ENCODE peak calls at places on chromosomes 6 and 20, in six cellular contexts. Y is heart right ventricle, V is H1, G is right lobe of liver, C is psoas muscle, K is colonic mucosa. L is an unnamed sample.
A peak's percentile ranks its signal among the peaks of the same experiment; 100 is the strongest.

GRCh38 chr20:59561614-59562277 is 42.6 kb upstream of the PHACTR3 start:
- DNase-seq in Y (no peak), G (no peak), K (no peak), V (no peak), C (no peak), L (no peak)

GRCh38 chr6:123323419-123324329 is 313.1 kb downstream of the TRDN start:
- DNase-seq in G (peak; percentile 52), C (no peak), Y (no peak), V (no peak), K (no peak), L (no peak)

GRCh38 chr6:168773788-168774187 is 332.8 kb downstream of the SMOC2 start:
- DNase-seq in C (no peak), G (no peak), V (no peak), K (no peak), Y (no peak), L (no peak)

GRCh38 chr6:79713701-79714322 is 82.7 kb downstream of the SH3BGRL2 start:
- DNase-seq in Y (peak; percentile 52), K (peak; percentile 65), C (no peak), G (peak; percentile 56), V (no peak), L (peak; percentile 52)

GRCh38 chr20:63895886-63896135 is 885 bp downstream of the DNAJC5 start:
- DNase-seq in G (no peak), V (no peak), K (no peak), C (no peak), Y (no peak), L (no peak)

GRCh38 chr6:169961772-169962561 is 210.5 kb downstream of the ERMARD start:
- DNase-seq in G (peak; percentile 46), K (peak; percentile 17), Y (peak; percentile 40), V (no peak), C (no peak), L (peak; percentile 2)

GRCh38 chr20:38604873-38605303 is 3.3 kb downstream of the ARHGAP40 start:
- DNase-seq in Y (no peak), C (no peak), V (no peak), G (no peak), K (no peak), L (no peak)

GRCh38 chr20:33796907-33797544 is 14.1 kb upstream of the CHMP4B start:
- DNase-seq in C (no peak), K (no peak), Y (no peak), G (no peak), V (no peak), L (no peak)

GRCh38 chr6:117232191-117232590 is 33.2 kb upstream of the VGLL2 start:
- DNase-seq in G (no peak), K (no peak), Y (no peak), V (no peak), C (no peak), L (no peak)

GRCh38 chr6:137874204-137875001 is 7.3 kb downstream of the TNFAIP3 start:
- DNase-seq in Y (no peak), V (no peak), G (no peak), C (no peak), K (peak; percentile 49), L (no peak)

GRCh38 chr20:9518776-9519175 is 4.4 kb downstream of the LAMP5 start:
- DNase-seq in G (no peak), C (no peak), V (no peak), K (no peak), Y (no peak), L (no peak)

GRCh38 chr6:25477006-25477590 is 174.9 kb upstream of the SCGN start:
- DNase-seq in Y (no peak), V (no peak), K (no peak), G (no peak), C (no peak), L (no peak)

GRCh38 chr6:32970413-32971244 is 2.2 kb downstream of the BRD2 start:
- DNase-seq in V (no peak), K (peak; percentile 92), Y (peak; percentile 93), C (peak; percentile 96), G (peak; percentile 95), L (peak; percentile 89)

DNA sequence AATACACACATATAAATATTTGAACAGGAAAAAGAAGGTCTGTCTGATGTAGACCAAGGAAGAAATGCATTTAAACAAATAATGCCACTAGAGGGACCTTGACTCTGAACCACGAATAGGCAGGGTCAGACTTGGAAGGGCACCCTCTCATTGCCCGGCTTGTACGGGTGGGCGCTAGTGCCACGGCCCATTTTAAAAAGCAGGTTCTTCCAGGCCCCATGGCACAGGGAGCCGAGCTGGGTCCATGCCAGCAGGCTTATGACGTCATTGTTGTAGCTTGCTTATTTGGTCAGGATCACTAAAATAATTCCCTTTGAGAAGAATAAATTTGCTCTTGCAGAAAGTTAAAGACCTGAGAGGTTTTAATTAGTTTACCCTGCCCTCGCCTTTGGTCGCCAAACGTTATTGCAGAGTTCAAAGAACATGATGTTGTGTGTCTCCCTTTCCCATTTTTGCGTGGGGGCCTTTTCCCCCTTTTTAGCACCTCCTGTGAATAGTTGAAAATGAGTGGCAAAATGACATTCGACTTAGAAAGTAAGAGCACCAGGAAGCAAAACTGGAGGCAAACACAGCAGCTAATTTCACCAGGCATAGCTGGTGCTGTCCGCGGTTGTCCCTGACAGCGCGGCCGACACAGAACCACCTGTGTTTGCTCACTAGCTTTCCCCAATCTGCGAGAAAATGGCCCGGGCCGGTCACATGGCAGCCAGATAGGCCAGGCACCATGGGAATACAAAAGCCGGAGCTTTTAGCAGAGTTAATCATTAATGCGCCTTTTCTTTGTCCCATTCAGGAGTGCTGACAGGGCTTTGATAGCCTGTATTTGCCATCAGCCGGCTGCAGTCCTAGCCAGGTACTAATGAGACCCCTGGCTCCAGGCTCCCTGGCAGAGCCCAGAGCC is 93.8 kb downstream of the FOXA2 start:
- DNase-seq in K (peak; percentile 92), G (peak; percentile 96), C (no peak), Y (no peak), V (no peak), L (peak; percentile 96)
- TF ChIP-seq CTCF in K (no peak), G (peak; percentile 37), C (no peak), Y (no peak), V (peak; percentile 24), L (no peak)

GRCh38 chr6:159105716-159106115 is 60.9 kb upstream of the TAGAP start:
- DNase-seq in G (no peak), V (no peak), Y (no peak), K (no peak), C (no peak), L (no peak)
- H3K27ac ChIP-seq in G (no peak overlapping the region), V (no peak overlapping the region), Y (no peak overlapping the region), K (no peak overlapping the region), C (no peak overlapping the region), L (no peak overlapping the region)

GRCh38 chr6:63245908-63246307 is 34.6 kb downstream of the FKBP1C start:
- DNase-seq in Y (no peak), K (no peak), G (no peak), V (no peak), C (no peak), L (no peak)
- TF ChIP-seq CTCF in Y (no peak), K (no peak), G (no peak), V (peak; percentile 46), C (no peak), L (no peak)

DNA sequence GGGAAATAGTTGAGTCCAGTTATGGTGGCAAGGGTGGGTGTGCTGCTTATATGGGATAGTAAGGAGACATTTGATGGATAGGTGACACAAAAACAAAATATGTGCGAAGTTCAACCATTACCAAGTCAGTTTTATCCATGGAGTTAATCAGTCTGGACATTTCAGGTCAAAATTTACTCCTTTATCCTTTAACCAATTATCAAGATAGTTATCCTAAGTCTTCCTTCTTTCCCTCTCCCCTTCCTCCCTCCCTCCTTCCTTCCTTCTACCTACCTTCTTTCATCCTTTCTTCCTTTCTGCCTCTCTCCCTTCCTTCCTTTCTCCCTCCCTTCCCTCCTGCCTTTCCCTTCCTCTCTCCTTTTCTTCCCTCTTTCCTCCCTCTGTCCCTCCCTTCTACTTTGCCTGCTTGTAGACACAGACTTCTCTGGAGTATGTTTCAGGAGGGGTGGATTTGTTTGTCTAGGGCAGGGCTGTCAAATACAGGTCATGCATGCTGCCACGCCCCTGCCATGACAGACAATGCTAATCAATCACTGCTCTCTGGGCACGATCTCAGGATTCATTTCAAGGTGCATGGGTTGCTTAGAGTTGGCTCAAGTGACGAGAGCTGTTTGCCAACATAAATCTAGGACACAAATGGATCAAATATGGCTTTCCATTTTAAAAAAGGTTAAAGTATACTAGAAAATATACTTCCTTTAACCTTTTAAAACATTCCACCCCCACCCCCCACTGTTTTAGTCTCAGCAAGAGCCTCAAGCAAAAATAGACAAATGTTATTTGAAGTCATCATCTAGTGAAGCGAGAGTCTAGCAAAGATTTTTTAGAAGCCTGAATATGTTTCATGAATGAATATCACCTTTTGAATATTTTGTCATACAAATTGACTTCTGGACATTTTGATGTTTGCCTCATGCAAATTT is 281.6 kb upstream of the CITED2 start:
- DNase-seq in C (no peak), G (peak; percentile 85), V (no peak), Y (no peak), K (peak; percentile 90), L (no peak)
- H3K27ac ChIP-seq in C (no peak overlapping the region), G (no peak overlapping the region), V (no peak overlapping the region), Y (no peak overlapping the region), K (peak overlapping the region; percentile 66), L (no peak overlapping the region)

GRCh38 chr6:157905590-157906337 is 75.9 kb upstream of the SYNJ2 start:
- DNase-seq in K (no peak), V (no peak), C (no peak), Y (no peak), G (no peak), L (no peak)
- TF ChIP-seq CTCF in K (no peak), V (peak; percentile 8), C (no peak), Y (no peak), G (no peak), L (no peak)

GRCh38 chr6:74939309-74939708 is 266.5 kb downstream of the COL12A1 start:
- DNase-seq in V (no peak), G (no peak), Y (no peak), C (no peak), K (no peak), L (no peak)
- H3K27ac ChIP-seq in V (no peak overlapping the region), G (no peak overlapping the region), Y (no peak overlapping the region), C (no peak overlapping the region), K (no peak overlapping the region), L (no peak overlapping the region)

DNA sequence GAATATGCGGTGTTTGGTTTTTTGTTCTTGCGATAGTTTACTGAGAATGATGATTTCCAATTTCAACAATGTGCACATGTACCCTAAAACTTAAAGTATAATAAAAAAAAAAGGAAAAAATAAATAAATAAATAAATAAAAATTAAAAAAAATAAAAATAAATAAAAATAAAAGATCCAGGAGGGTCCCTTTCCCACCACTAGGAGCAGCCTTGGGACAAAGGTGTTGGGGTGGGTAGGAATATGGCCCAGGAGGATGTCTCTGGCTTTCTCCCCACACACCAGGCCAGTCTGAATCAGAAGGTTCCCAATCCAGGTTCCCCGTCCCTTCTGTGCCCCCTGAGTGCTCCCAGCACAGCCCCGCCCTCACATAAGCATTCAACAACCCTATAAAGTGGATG is 9.5 kb downstream of the LRFN2 start:
- DNase-seq in G (no peak), K (no peak), Y (no peak), C (no peak), V (no peak), L (no peak)
- TF ChIP-seq CTCF in G (no peak), K (no peak), Y (no peak), C (no peak), V (no peak), L (no peak)